ENCODE peak calls at places on chromosomes 6 and 20, in nine cellular contexts. Y is GM23338, L is B cell, D is fibroblast of lung, S is retinal pigment epithelial cell, C is ovary, V is tibial nerve, I is AG04450, W is suprapubic skin. J is an unnamed sample.
A peak's percentile ranks its signal among the peaks of the same experiment; 100 is the strongest.

GRCh38 chr6:12481292-12481691 is 191.1 kb downstream of the EDN1 start:
- DNase-seq in V (no peak), D (no peak), C (no peak), I (no peak), Y (no peak), L (no peak), S (no peak), W (no peak), J (no peak)

GRCh38 chr6:15513131-15513771 is 149.6 kb downstream of the DTNBP1 start:
- DNase-seq in L (no peak), D (no peak), W (no peak), C (no peak), S (no peak), V (no peak), Y (no peak), I (no peak), J (no peak)

GRCh38 chr6:35519313-35520015 is 6.8 kb upstream of the TULP1 start:
- DNase-seq in S (no peak), L (no peak), I (no peak), C (no peak), D (no peak), Y (no peak), W (no peak), V (no peak), J (no peak)

GRCh38 chr6:17200395-17200794 is 80.8 kb upstream of the RBM24 start:
- DNase-seq in S (no peak), C (no peak), D (no peak), L (no peak), W (no peak), Y (peak; percentile 91), I (no peak), V (no peak), J (no peak)

GRCh38 chr6:166559211-166559610 is 27.3 kb downstream of the RAMACL start:
- DNase-seq in V (no peak), L (no peak), S (no peak), C (no peak), D (peak; percentile 45), Y (no peak), W (no peak), I (no peak), J (no peak)

GRCh38 chr6:10481101-10481500 is 40.0 kb upstream of the GCNT2 start:
- DNase-seq in W (no peak), I (no peak), D (no peak), C (no peak), Y (no peak), S (no peak), V (no peak), L (no peak), J (no peak)

GRCh38 chr20:51884561-51884960 is 82.2 kb upstream of the SALL4 start:
- DNase-seq in S (no peak), Y (no peak), D (peak; percentile 22), L (no peak), V (no peak), C (no peak), W (no peak), I (no peak), J (no peak)

GRCh38 chr6:135062735-135063134 is 8.1 kb upstream of the HBS1L start:
- DNase-seq in V (no peak), L (no peak), Y (peak; percentile 32), D (no peak), C (no peak), S (no peak), I (no peak), W (no peak), J (no peak)

GRCh38 chr20:8901237-8902025 is 167.5 kb upstream of the PLCB4 start:
- DNase-seq in D (no peak), S (no peak), Y (peak; percentile 9), I (no peak), L (no peak), W (no peak), V (no peak), C (peak; percentile 52), J (no peak)

GRCh38 chr6:140264451-140264850 is 890.0 kb upstream of the CITED2 start:
- DNase-seq in V (no peak), I (no peak), Y (no peak), S (no peak), L (no peak), C (no peak), W (no peak), D (no peak), J (no peak)

GRCh38 chr6:28922004-28922840 is 1.6 kb downstream of the TRIM27 start:
- DNase-seq in I (no peak), C (no peak), W (no peak), S (no peak), Y (no peak), D (no peak), L (no peak), V (no peak), J (no peak)

GRCh38 chr20:57567471-57568079 is 6.7 kb downstream of the PCK1 start:
- DNase-seq in Y (no peak), W (no peak), D (no peak), V (no peak), C (no peak), S (no peak), I (no peak), L (no peak), J (no peak)

GRCh38 chr20:35329435-35330139 is 37.4 kb upstream of the FAM83C start:
- DNase-seq in I (no peak), W (no peak), L (peak; percentile 18), S (no peak), Y (peak; percentile 87), C (no peak), V (no peak), D (peak; percentile 46), J (no peak)

GRCh38 chr6:45387236-45387635 is 9.5 kb upstream of the SUPT3H start:
- DNase-seq in W (no peak), L (no peak), I (no peak), D (no peak), Y (no peak), S (no peak), V (no peak), C (no peak), J (no peak)

GRCh38 chr20:49986049-49986448 is 3.3 kb downstream of the SNAI1 start:
- DNase-seq in L (no peak), D (no peak), W (no peak), C (no peak), I (no peak), Y (no peak), S (no peak), V (no peak), J (no peak)

GRCh38 chr20:32535316-32535952 is 49.7 kb downstream of the NOL4L start:
- DNase-seq in V (no peak), S (no peak), Y (no peak), C (no peak), D (no peak), L (peak; percentile 48), W (no peak), I (no peak), J (no peak)

GRCh38 chr20:25470045-25470444 is 62.6 kb downstream of the GINS1 start:
- DNase-seq in V (no peak), C (no peak), Y (peak; percentile 86), L (peak; percentile 23), W (no peak), S (peak; percentile 4), I (no peak), D (peak; percentile 44), J (no peak)

GRCh38 chr20:49657118-49657901 is 56.4 kb downstream of the B4GALT5 start:
- DNase-seq in W (peak; percentile 72), V (no peak), D (peak; percentile 82), C (no peak), I (peak; percentile 32), L (no peak), S (no peak), Y (no peak), J (no peak)

DNA sequence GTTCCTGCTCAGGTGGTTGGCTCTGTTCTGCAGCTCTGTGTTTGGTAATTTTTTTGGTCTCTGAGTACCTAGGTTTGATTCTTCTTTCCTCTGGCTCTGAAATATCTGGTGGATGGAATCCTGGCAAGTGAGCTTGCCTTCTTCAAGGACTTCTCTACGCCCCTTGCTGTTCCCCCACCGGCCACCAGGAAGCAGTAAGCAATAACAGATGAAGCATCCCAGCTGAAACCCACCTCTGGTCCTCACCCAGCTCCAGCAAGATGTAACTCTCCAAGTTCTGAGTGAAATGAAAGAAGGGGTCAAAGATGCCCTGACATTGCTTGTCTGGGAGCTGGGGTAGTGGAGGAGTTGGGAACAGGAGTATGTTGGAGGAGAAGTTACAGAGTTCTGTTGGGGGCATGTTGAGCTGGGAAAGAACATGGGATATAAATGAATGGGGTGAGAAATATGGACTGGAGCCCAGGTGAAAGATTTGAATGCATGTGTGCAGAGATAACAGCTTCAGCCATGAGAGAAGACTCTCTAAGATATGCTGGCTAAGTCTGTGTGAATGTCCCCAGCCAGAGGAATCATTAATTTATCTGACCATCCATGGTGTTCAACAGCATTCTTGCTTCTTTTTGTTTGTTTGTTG is 51.3 kb upstream of the GLP1R start:
- DNase-seq in W (no peak), D (peak; percentile 22), Y (peak; percentile 86), S (no peak), L (peak; percentile 31), I (no peak), V (no peak), C (no peak), J (no peak)
- TF ChIP-seq CTCF in W (no peak), D (peak; percentile 54), Y (peak; percentile 89), S (peak; percentile 79), L (peak; percentile 60), I (peak; percentile 63), V (peak; percentile 30), C (no peak), J (peak; percentile 75)

DNA sequence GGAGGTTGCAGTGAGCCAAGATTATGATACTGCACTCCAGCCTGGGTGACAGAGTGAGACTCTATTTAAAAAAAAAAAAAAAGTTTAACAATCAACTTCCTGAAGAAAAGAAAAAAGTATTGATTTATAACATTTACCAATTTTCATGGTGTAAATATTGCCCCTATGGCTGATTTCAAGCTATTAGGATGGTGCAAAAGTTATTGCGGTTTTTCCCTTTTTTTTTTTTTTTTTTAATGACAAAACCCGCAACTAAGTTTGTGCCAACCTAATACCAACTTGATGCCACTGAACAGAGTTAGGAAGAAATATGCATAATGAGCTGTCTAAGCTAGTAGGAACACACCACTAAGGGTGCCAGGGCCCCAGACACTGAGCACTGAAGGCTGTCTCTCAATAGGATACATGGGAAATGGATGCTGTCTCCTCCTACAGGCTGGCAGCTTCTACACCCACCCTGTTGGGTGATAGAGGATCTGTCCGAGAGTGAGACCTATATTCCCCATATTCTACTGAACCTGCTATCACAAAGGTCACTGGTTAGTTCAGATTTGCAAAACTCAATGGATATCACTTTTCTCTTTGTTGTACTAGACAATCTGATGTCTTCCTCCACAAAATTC is 6.5 kb upstream of the PERP start:
- DNase-seq in C (no peak), I (no peak), Y (no peak), L (no peak), S (no peak), W (no peak), D (no peak), V (no peak), J (no peak)
- TF ChIP-seq CTCF in C (no peak), I (no peak), Y (peak; percentile 26), L (no peak), S (no peak), W (no peak), D (no peak), V (no peak), J (no peak)

GRCh38 chr6:89369009-89369408 is 16.5 kb upstream of the UBE2J1 start:
- DNase-seq in Y (peak; percentile 70), W (peak; percentile 70), C (peak; percentile 73), D (peak; percentile 59), S (no peak), I (peak; percentile 13), L (no peak), V (no peak), J (no peak)
- TF ChIP-seq CTCF in Y (peak; percentile 68), W (no peak), C (peak; percentile 15), D (peak; percentile 60), S (peak; percentile 73), I (peak; percentile 53), L (no peak), V (peak; percentile 43), J (peak; percentile 62)

GRCh38 chr6:128295670-128296069 is 224.7 kb downstream of the PTPRK start:
- DNase-seq in C (no peak), Y (no peak), W (no peak), D (no peak), I (no peak), S (no peak), V (no peak), L (no peak), J (no peak)
- TF ChIP-seq CTCF in C (no peak), Y (no peak), W (no peak), D (no peak), I (no peak), S (peak; percentile 4), V (no peak), L (no peak), J (peak; percentile 29)

J was measured in type B pancreatic cell.